ENCODE peak calls at places on chromosomes 2 and 18, in seven cellular contexts. I is RWPE1, Z is mesothelial cell of epicardium, V is kidney, D is Calu3, H is NB4, Q is AG04450. M is an unnamed sample.
A peak's percentile ranks its signal among the peaks of the same experiment; 100 is the strongest.

GRCh38 chr2:86646329-86646728 is 22.7 kb upstream of the RNF103 start:
- DNase-seq in Q (no peak), Z (no peak), V (no peak), D (no peak), H (no peak), I (no peak), M (no peak)

GRCh38 chr2:212145111-212145510 is 393.5 kb downstream of the ERBB4 start:
- DNase-seq in D (no peak), V (no peak), H (no peak), Q (no peak), Z (no peak), I (no peak), M (no peak)

GRCh38 chr2:227325824-227326195 is 759 bp downstream of the MFF start:
- DNase-seq in Q (no peak), D (peak; percentile 45), V (peak; percentile 73), Z (peak; percentile 23), H (peak; percentile 57), I (peak; percentile 37), M (no peak)

GRCh38 chr18:31878358-31878757 is 64.6 kb downstream of the TRAPPC8 start:
- DNase-seq in V (no peak), H (no peak), D (no peak), Q (no peak), I (no peak), Z (no peak), M (no peak)

GRCh38 chr2:85826990-85827878 is 61.6 kb downstream of the ST3GAL5 start:
- DNase-seq in I (peak; percentile 78), D (peak; percentile 80), Q (no peak), V (peak; percentile 85), Z (no peak), H (peak; percentile 74), M (no peak)

GRCh38 chr2:216016581-216016980 is 3.2 kb upstream of the MREG start:
- DNase-seq in Z (no peak), D (no peak), Q (no peak), H (no peak), V (no peak), I (no peak), M (no peak)

GRCh38 chr2:164903944-164904343 is 51.4 kb downstream of the SLC38A11 start:
- DNase-seq in H (no peak), I (no peak), Z (no peak), Q (no peak), D (peak; percentile 32), V (no peak), M (no peak)

GRCh38 chr2:105521176-105521575 is 122.3 kb upstream of the FHL2 start:
- DNase-seq in D (no peak), H (no peak), Z (no peak), I (peak; percentile 49), Q (no peak), V (no peak), M (no peak)

GRCh38 chr18:615773-616172 is 19.0 kb downstream of the CLUL1 start:
- DNase-seq in Z (no peak), D (no peak), Q (no peak), I (no peak), V (no peak), H (no peak), M (no peak)

GRCh38 chr2:206693399-206694137 is 24.6 kb downstream of the DYTN start:
- DNase-seq in D (peak; percentile 58), V (no peak), Q (peak; percentile 27), Z (no peak), H (peak; percentile 75), I (peak; percentile 60), M (no peak)

GRCh38 chr2:68436270-68436669 is 30.8 kb downstream of the FBXO48 start:
- DNase-seq in V (no peak), H (no peak), D (no peak), I (no peak), Q (no peak), Z (no peak), M (no peak)

GRCh38 chr2:68432696-68433658 is 34.1 kb downstream of the FBXO48 start:
- DNase-seq in H (no peak), V (no peak), Z (no peak), D (no peak), I (no peak), Q (no peak), M (no peak)

GRCh38 chr2:68431316-68431972 is 35.6 kb downstream of the FBXO48 start:
- DNase-seq in I (no peak), H (no peak), D (no peak), Q (no peak), Z (no peak), V (no peak), M (no peak)

GRCh38 chr2:68435605-68436004 is 31.5 kb downstream of the FBXO48 start:
- DNase-seq in V (no peak), Z (no peak), Q (no peak), D (no peak), I (no peak), H (no peak), M (no peak)

GRCh38 chr2:68434981-68435380 is 32.1 kb downstream of the FBXO48 start:
- DNase-seq in Z (no peak), H (peak; percentile 69), I (no peak), V (no peak), D (no peak), Q (no peak), M (no peak)
- TF ChIP-seq CTCF in Z (no peak), H (no peak), I (no peak), V (no peak), D (no peak), Q (no peak), M (no peak)

GRCh38 chr2:175450029-175450428 is 268.5 kb upstream of the ATP5MC3 start:
- DNase-seq in I (no peak), D (no peak), V (no peak), Q (no peak), Z (no peak), H (no peak), M (no peak)
- TF ChIP-seq CTCF in I (no peak), D (no peak), V (no peak), Q (no peak), Z (no peak), H (no peak), M (no peak)

GRCh38 chr2:88517759-88518201 is 65.3 kb upstream of the FOXI3 start:
- DNase-seq in D (no peak), Z (no peak), Q (no peak), I (no peak), H (no peak), V (no peak), M (no peak)
- TF ChIP-seq CTCF in D (no peak), Z (no peak), Q (no peak), I (no peak), H (no peak), V (no peak), M (no peak)

GRCh38 chr18:3380384-3380961 is 69.5 kb upstream of the TGIF1 start:
- DNase-seq in Q (no peak), Z (no peak), V (no peak), D (peak; percentile 15), I (peak; percentile 79), H (peak; percentile 50), M (no peak)
- TF ChIP-seq CTCF in Q (no peak), Z (no peak), V (no peak), D (no peak), I (no peak), H (no peak), M (peak; percentile 52)

DNA sequence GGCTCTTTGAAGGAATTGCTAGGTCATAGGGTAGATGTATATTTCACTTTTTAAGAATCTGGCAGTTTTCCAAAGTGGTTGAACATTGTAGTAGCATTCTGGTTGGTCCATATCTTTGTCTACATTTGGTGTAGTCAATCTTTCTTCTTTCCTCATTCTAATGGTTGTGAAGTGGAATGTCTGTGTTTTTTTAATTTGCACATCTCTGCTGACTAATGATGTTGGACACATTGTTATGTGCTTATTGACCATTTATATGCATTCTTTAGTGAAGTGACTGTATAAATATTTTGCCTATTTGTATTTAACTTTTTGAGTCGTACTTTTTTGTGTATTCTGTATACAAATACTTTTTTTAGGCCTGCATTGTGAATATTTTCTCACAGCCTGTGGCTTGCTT is 5.5 kb upstream of the SERPINB11 start:
- DNase-seq in Q (no peak), V (no peak), Z (no peak), D (no peak), I (no peak), H (no peak), M (no peak)
- TF ChIP-seq CTCF in Q (no peak), V (no peak), Z (no peak), D (no peak), I (no peak), H (no peak), M (no peak)

GRCh38 chr2:10222-10875 is 36.0 kb downstream of the FAM110C start:
- DNase-seq in H (peak; percentile 32), V (peak; percentile 81), Z (no peak), I (no peak), Q (no peak), D (no peak), M (no peak)

GRCh38 chr2:11248-11941 is 34.9 kb downstream of the FAM110C start:
- DNase-seq in H (peak; percentile 57), Q (no peak), D (peak; percentile 56), I (no peak), Z (peak; percentile 84), V (peak; percentile 88), M (no peak)
- TF ChIP-seq CTCF in H (peak; percentile 53), Q (peak; percentile 25), D (peak; percentile 66), I (peak; percentile 52), Z (peak; percentile 97), V (peak; percentile 28), M (peak; percentile 100)